ENCODE peak calls at places on chromosomes 1 and 21, in four cellular contexts. E is RCC 7860; S is stimulated activated CD4-positive, alpha-beta T cell treated with anti-CD3 and anti-CD28 coated beads, Interleukin-4, amount 100 ng/mL, for 48 hours; P is NCI-H2029. M is an unnamed sample.

GRCh38 chr21:45959779-45960390 is 21.7 kb upstream of the COL6A1 start:
- DNase-seq in E (no peak), S (no peak), P (no peak), M (no peak)

GRCh38 chr1:115810609-115811008 is 30.3 kb downstream of the NHLH2 start:
- DNase-seq in E (no peak), S (no peak), P (peak; percentile 47), M (no peak)

GRCh38 chr1:156852414-156852874 is 6.5 kb downstream of the INSRR start:
- DNase-seq in E (no peak), S (no peak), P (peak; percentile 88), M (no peak)

GRCh38 chr1:229171934-229172333 is 99.0 kb upstream of the RAB4A start:
- DNase-seq in E (no peak), S (no peak), P (peak; percentile 92), M (no peak)

GRCh38 chr1:156475568-156476500 is 24.7 kb downstream of the MEF2D start:
- DNase-seq in E (no peak), S (no peak), P (no peak), M (no peak)

GRCh38 chr1:65470766-65471165 is 50.3 kb downstream of the LEPR start:
- DNase-seq in E (no peak), S (no peak), P (no peak), M (no peak)

GRCh38 chr1:15501208-15502032 is 22.6 kb downstream of the CASP9 start:
- DNase-seq in E (peak; percentile 17), S (peak; percentile 48), P (peak; percentile 57), M (peak; percentile 54)

GRCh38 chr1:219367496-219367895 is 193.8 kb downstream of the LYPLAL1 start:
- DNase-seq in E (no peak), S (no peak), P (no peak), M (no peak)

GRCh38 chr1:87957331-87957730 is 628.7 kb downstream of the LMO4 start:
- DNase-seq in E (no peak), S (no peak), P (no peak), M (no peak)

GRCh38 chr1:92315766-92316413 is 17.0 kb downstream of the RPAP2 start:
- DNase-seq in E (no peak), S (no peak), P (no peak), M (no peak)

GRCh38 chr1:54571803-54572202 is 23.8 kb downstream of the ACOT11 start:
- DNase-seq in E (no peak), S (no peak), P (no peak), M (no peak)

GRCh38 chr1:101065575-101065974 is 40.0 kb upstream of the DPH5 start:
- DNase-seq in E (no peak), S (no peak), P (no peak), M (no peak)

GRCh38 chr1:24186993-24187790 is at the start of gene IFNLR1:
- DNase-seq in E (peak; percentile 43), S (peak; percentile 77), P (peak; percentile 45), M (peak; percentile 59)

GRCh38 chr1:193951989-193952388 is 765.6 kb upstream of the B3GALT2 start:
- DNase-seq in E (no peak), S (no peak), P (no peak), M (no peak)

GRCh38 chr1:110533230-110533629 is 14.3 kb upstream of the KCNA10 start:
- DNase-seq in E (no peak), S (no peak), P (peak; percentile 25), M (no peak)

GRCh38 chr21:44889625-44890337 is 16.3 kb upstream of the PTTG1IP start:
- DNase-seq in E (no peak), S (no peak), P (no peak), M (no peak)

GRCh38 chr1:221290669-221291068 is 411.4 kb downstream of the HLX start:
- DNase-seq in E (no peak), S (no peak), P (no peak), M (no peak)

GRCh38 chr1:184480711-184481110 is 93.9 kb downstream of the C1orf21 start:
- DNase-seq in E (no peak), S (no peak), P (no peak), M (no peak)

GRCh38 chr1:180542530-180543171 is 16.1 kb upstream of the OVAAL start:
- DNase-seq in E (no peak), S (no peak), P (no peak), M (no peak)

GRCh38 chr1:33322870-33323585 is 2.1 kb upstream of the A3GALT2 start:
- DNase-seq in E (no peak), S (no peak), P (no peak), M (no peak)

GRCh38 chr1:93907718-93908117 is 1.5 kb downstream of the GCLM start:
- DNase-seq in E (peak; percentile 49), S (no peak), P (peak; percentile 19), M (peak; percentile 75)

GRCh38 chr1:228405200-228405978 is 1.2 kb downstream of the TRIM11 start:
- DNase-seq in E (no peak), S (no peak), P (no peak), M (peak; percentile 25)

GRCh38 chr1:17023573-17023972 is 11.8 kb upstream of the ATP13A2 start:
- DNase-seq in E (no peak), S (no peak), P (no peak), M (no peak)

GRCh38 chr1:161260346-161260745 is 1.8 kb downstream of the PCP4L1 start:
- DNase-seq in E (no peak), S (no peak), P (no peak), M (no peak)

GRCh38 chr1:203703586-203703985 is 61.4 kb upstream of the LAX1 start:
- DNase-seq in E (no peak), S (no peak), P (no peak), M (no peak)

GRCh38 chr1:225471453-225472301 is 43.8 kb upstream of the LBR start:
- DNase-seq in E (no peak), S (no peak), P (no peak), M (no peak)

GRCh38 chr1:85818371-85818770 is 110.1 kb upstream of the ZNHIT6 start:
- DNase-seq in E (no peak), S (no peak), P (peak; percentile 70), M (no peak)

GRCh38 chr1:43705982-43706597 is 1.2 kb upstream of the ST3GAL3 start:
- DNase-seq in E (peak; percentile 15), S (no peak), P (no peak), M (no peak)

GRCh38 chr1:17893891-17894631 is 138.9 kb downstream of the ACTL8 start:
- DNase-seq in E (peak; percentile 28), S (no peak), P (no peak), M (no peak)

GRCh38 chr21:39885119-39885848 is 18.0 kb downstream of the PCP4 start:
- DNase-seq in E (no peak), S (no peak), P (peak; percentile 66), M (no peak)

GRCh38 chr1:64042331-64043100 is 160.9 kb upstream of the UBE2U start:
- DNase-seq in E (peak; percentile 82), S (no peak), P (peak; percentile 55), M (no peak)

GRCh38 chr21:26826801-26827200 is 18.4 kb downstream of the ADAMTS1 start:
- DNase-seq in E (no peak), S (no peak), P (no peak), M (no peak)

GRCh38 chr1:53656062-53656915 is 82.7 kb downstream of the GLIS1 start:
- DNase-seq in E (no peak), S (no peak), P (no peak), M (no peak)

GRCh38 chr1:29592261-29592615 is 355.9 kb downstream of the PTPRU start:
- DNase-seq in E (no peak), S (no peak), P (no peak), M (no peak)

GRCh38 chr1:60510162-60510561 is 436.6 kb upstream of the C1orf87 start:
- DNase-seq in E (no peak), S (no peak), P (peak; percentile 17), M (no peak)

GRCh38 chr1:10074059-10074854 is 41.5 kb downstream of the UBE4B start:
- DNase-seq in E (peak; percentile 90), S (peak; percentile 64), P (no peak), M (peak; percentile 84)

GRCh38 chr1:42937141-42937696 is 21.4 kb downstream of the SLC2A1 start:
- DNase-seq in E (peak; percentile 90), S (no peak), P (no peak), M (peak; percentile 34)